ENCODE peak calls at places on chromosome 21, in six cellular contexts. N is fibroblast of gingiva, Q is GDM1, S is Calu3, P is mesothelial cell of epicardium, C is OCI-M1. O is an unnamed sample.

GRCh38 chr21:38995071-38995669 is 188.1 kb downstream of the PSMG1 start:
- DNase-seq in N (no peak), Q (no peak), S (no peak), P (no peak), C (no peak), O (no peak)

GRCh38 chr21:45848352-45848751 is 133.2 kb upstream of the COL6A1 start:
- DNase-seq in N (no peak), Q (no peak), S (no peak), P (no peak), C (no peak), O (no peak)

GRCh38 chr21:26170471-26171309 is at the start of gene APP:
- DNase-seq in N (peak), Q (peak), S (peak), P (peak), C (no peak), O (peak)

GRCh38 chr21:32494946-32495703 is 82.6 kb downstream of the EVA1C start:
- DNase-seq in N (peak), Q (no peak), S (no peak), P (no peak), C (peak), O (no peak)

GRCh38 chr21:29217818-29218252 is 80.9 kb upstream of the BACH1 start:
- DNase-seq in N (peak), Q (no peak), S (peak), P (no peak), C (peak), O (no peak)

GRCh38 chr21:40658237-40658636 is 188.7 kb downstream of the DSCAM start:
- DNase-seq in N (no peak), Q (no peak), S (no peak), P (no peak), C (no peak), O (no peak)

GRCh38 chr21:36730291-36731281 is 31.7 kb downstream of the SIM2 start:
- DNase-seq in N (no peak), Q (no peak), S (no peak), P (no peak), C (no peak), O (no peak)

GRCh38 chr21:33761104-33762036 is 119.1 kb downstream of the ITSN1 start:
- DNase-seq in N (peak), Q (peak), S (peak), P (no peak), C (peak), O (no peak)

GRCh38 chr21:43334214-43334958 is 92.5 kb downstream of the SIK1 start:
- DNase-seq in N (no peak), Q (no peak), S (no peak), P (no peak), C (no peak), O (no peak)

GRCh38 chr21:16912075-16912474 is 600.8 kb upstream of the CXADR start:
- DNase-seq in N (peak), Q (no peak), S (no peak), P (no peak), C (no peak), O (no peak)

GRCh38 chr21:16192900-16193299 is 463.1 kb downstream of the USP25 start:
- DNase-seq in N (no peak), Q (no peak), S (peak), P (no peak), C (peak), O (no peak)

GRCh38 chr21:34022557-34023335 is 50.6 kb upstream of the MRPS6 start:
- DNase-seq in N (no peak), Q (peak), S (no peak), P (no peak), C (peak), O (no peak)

GRCh38 chr21:34702341-34702807 is 33.6 kb downstream of the CLIC6 start:
- DNase-seq in N (peak), Q (no peak), S (no peak), P (no peak), C (no peak), O (no peak)

GRCh38 chr21:30268608-30269197 is 14.0 kb downstream of the KRTAP24-1 start:
- DNase-seq in N (no peak), Q (no peak), S (no peak), P (no peak), C (peak), O (no peak)

GRCh38 chr21:35086357-35086756 is 37.3 kb upstream of the RUNX1 start:
- DNase-seq in N (no peak), Q (no peak), S (no peak), P (no peak), C (no peak), O (no peak)

GRCh38 chr21:25700741-25701140 is 34.0 kb downstream of the ATP5PF start:
- DNase-seq in N (no peak), Q (no peak), S (no peak), P (no peak), C (no peak), O (no peak)

GRCh38 chr21:36164427-36164784 is 7.8 kb downstream of the DOP1B start:
- DNase-seq in N (no peak), Q (no peak), S (no peak), P (no peak), C (peak), O (no peak)

GRCh38 chr21:34205811-34206635 is 132.6 kb downstream of the MRPS6 start:
- DNase-seq in N (peak), Q (no peak), S (no peak), P (no peak), C (peak), O (no peak)

GRCh38 chr21:16928439-16928838 is 584.4 kb upstream of the CXADR start:
- DNase-seq in N (no peak), Q (no peak), S (no peak), P (no peak), C (no peak), O (no peak)

GRCh38 chr21:41895643-41896493 is 16.7 kb upstream of the PRDM15 start:
- DNase-seq in N (peak), Q (no peak), S (no peak), P (no peak), C (peak), O (no peak)

GRCh38 chr21:37006521-37007291 is at the start of gene RIPPLY3:
- DNase-seq in N (peak), Q (no peak), S (peak), P (no peak), C (no peak), O (peak)

GRCh38 chr21:43031121-43031624 is 44.5 kb downstream of the CBS start:
- DNase-seq in N (no peak), Q (no peak), S (no peak), P (no peak), C (no peak), O (no peak)

GRCh38 chr21:16420086-16420724 is 690.4 kb downstream of the USP25 start:
- DNase-seq in N (peak), Q (no peak), S (peak), P (no peak), C (peak), O (no peak)

GRCh38 chr21:43818685-43819084 is 29.3 kb downstream of the RRP1 start:
- DNase-seq in N (no peak), Q (peak), S (no peak), P (no peak), C (no peak), O (no peak)

GRCh38 chr21:28148400-28149064 is 844.1 kb downstream of the LTN1 start:
- DNase-seq in N (peak), Q (no peak), S (peak), P (no peak), C (peak), O (no peak)

O was measured in ecto neural progenitor cell.